ENCODE peak calls at places on chromosomes 7 and 10, in nine cellular contexts. One of them, this sample, is unnamed.

GRCh38 chr7:117034851-117035462 is 81.7 kb downstream of the ST7 start:
- DNase-seq in activated CD8-positive, alpha-beta memory T cell treated with anti-CD3 and anti-CD28 coated beads, Interleukin-2, amount 50 U/mL, for 4 hours: no peak
- DNase-seq in hippocampal formation: no peak
- DNase-seq in nephron progenitor cell: no peak
- DNase-seq in NCI-H1092: no peak
- DNase-seq in prostate gland: peak; percentile 12
- DNase-seq in stimulated activated naive CD8-positive, alpha-beta T cell treated with anti-CD3 and anti-CD28 coated beads, Interleukin-15, Interleukin-2, amounts not matched to agents 100 U/mL and 50 U/mL, for 24 hours: no peak
- DNase-seq in A549: no peak
- DNase-seq in hypothalamus: no peak
- DNase-seq in this sample: no peak

GRCh38 chr7:132491546-132491945 is 84.7 kb downstream of the PLXNA4 start:
- DNase-seq in A549: no peak
- DNase-seq in hypothalamus: no peak
- DNase-seq in NCI-H1092: no peak
- DNase-seq in nephron progenitor cell: no peak
- DNase-seq in stimulated activated naive CD8-positive, alpha-beta T cell treated with anti-CD3 and anti-CD28 coated beads, Interleukin-15, Interleukin-2, amounts not matched to agents 100 U/mL and 50 U/mL, for 24 hours: no peak
- DNase-seq in prostate gland: no peak
- DNase-seq in activated CD8-positive, alpha-beta memory T cell treated with anti-CD3 and anti-CD28 coated beads, Interleukin-2, amount 50 U/mL, for 4 hours: no peak
- DNase-seq in hippocampal formation: no peak
- DNase-seq in this sample: no peak

GRCh38 chr10:17802966-17803365 is 6.2 kb upstream of the MRC1 start:
- DNase-seq in hippocampal formation: no peak
- DNase-seq in hypothalamus: no peak
- DNase-seq in NCI-H1092: no peak
- DNase-seq in prostate gland: no peak
- DNase-seq in stimulated activated naive CD8-positive, alpha-beta T cell treated with anti-CD3 and anti-CD28 coated beads, Interleukin-15, Interleukin-2, amounts not matched to agents 100 U/mL and 50 U/mL, for 24 hours: no peak
- DNase-seq in activated CD8-positive, alpha-beta memory T cell treated with anti-CD3 and anti-CD28 coated beads, Interleukin-2, amount 50 U/mL, for 4 hours: no peak
- DNase-seq in A549: no peak
- DNase-seq in nephron progenitor cell: no peak
- DNase-seq in this sample: no peak

GRCh38 chr7:159013181-159013690 is 131.4 kb downstream of the VIPR2 start:
- DNase-seq in A549: no peak
- DNase-seq in hypothalamus: no peak
- DNase-seq in prostate gland: no peak
- DNase-seq in nephron progenitor cell: no peak
- DNase-seq in stimulated activated naive CD8-positive, alpha-beta T cell treated with anti-CD3 and anti-CD28 coated beads, Interleukin-15, Interleukin-2, amounts not matched to agents 100 U/mL and 50 U/mL, for 24 hours: no peak
- DNase-seq in activated CD8-positive, alpha-beta memory T cell treated with anti-CD3 and anti-CD28 coated beads, Interleukin-2, amount 50 U/mL, for 4 hours: no peak
- DNase-seq in NCI-H1092: no peak
- DNase-seq in hippocampal formation: no peak
- DNase-seq in this sample: no peak

GRCh38 chr7:105623906-105624305 is 42.6 kb upstream of the EFCAB10 start:
- DNase-seq in prostate gland: no peak
- DNase-seq in hippocampal formation: no peak
- DNase-seq in hypothalamus: no peak
- DNase-seq in stimulated activated naive CD8-positive, alpha-beta T cell treated with anti-CD3 and anti-CD28 coated beads, Interleukin-15, Interleukin-2, amounts not matched to agents 100 U/mL and 50 U/mL, for 24 hours: no peak
- DNase-seq in NCI-H1092: no peak
- DNase-seq in activated CD8-positive, alpha-beta memory T cell treated with anti-CD3 and anti-CD28 coated beads, Interleukin-2, amount 50 U/mL, for 4 hours: no peak
- DNase-seq in nephron progenitor cell: no peak
- DNase-seq in A549: no peak
- DNase-seq in this sample: no peak

GRCh38 chr7:6252310-6252709 is 20.1 kb downstream of the CYTH3 start:
- DNase-seq in hippocampal formation: no peak
- DNase-seq in hypothalamus: no peak
- DNase-seq in NCI-H1092: no peak
- DNase-seq in prostate gland: no peak
- DNase-seq in activated CD8-positive, alpha-beta memory T cell treated with anti-CD3 and anti-CD28 coated beads, Interleukin-2, amount 50 U/mL, for 4 hours: no peak
- DNase-seq in nephron progenitor cell: no peak
- DNase-seq in A549: no peak
- DNase-seq in stimulated activated naive CD8-positive, alpha-beta T cell treated with anti-CD3 and anti-CD28 coated beads, Interleukin-15, Interleukin-2, amounts not matched to agents 100 U/mL and 50 U/mL, for 24 hours: no peak
- DNase-seq in this sample: no peak

GRCh38 chr10:10589540-10589939 is 428.1 kb upstream of the CELF2 start:
- DNase-seq in prostate gland: no peak
- DNase-seq in A549: no peak
- DNase-seq in NCI-H1092: no peak
- DNase-seq in hippocampal formation: no peak
- DNase-seq in nephron progenitor cell: no peak
- DNase-seq in hypothalamus: no peak
- DNase-seq in activated CD8-positive, alpha-beta memory T cell treated with anti-CD3 and anti-CD28 coated beads, Interleukin-2, amount 50 U/mL, for 4 hours: no peak
- DNase-seq in stimulated activated naive CD8-positive, alpha-beta T cell treated with anti-CD3 and anti-CD28 coated beads, Interleukin-15, Interleukin-2, amounts not matched to agents 100 U/mL and 50 U/mL, for 24 hours: peak; percentile 6
- DNase-seq in this sample: no peak

GRCh38 chr10:84537447-84537931 is 209.1 kb downstream of the CCSER2 start:
- DNase-seq in hippocampal formation: peak; percentile 20
- DNase-seq in activated CD8-positive, alpha-beta memory T cell treated with anti-CD3 and anti-CD28 coated beads, Interleukin-2, amount 50 U/mL, for 4 hours: peak; percentile 25
- DNase-seq in stimulated activated naive CD8-positive, alpha-beta T cell treated with anti-CD3 and anti-CD28 coated beads, Interleukin-15, Interleukin-2, amounts not matched to agents 100 U/mL and 50 U/mL, for 24 hours: peak; percentile 27
- DNase-seq in hypothalamus: peak; percentile 30
- DNase-seq in NCI-H1092: peak; percentile 53
- DNase-seq in nephron progenitor cell: peak; percentile 58
- DNase-seq in A549: peak; percentile 67
- DNase-seq in prostate gland: peak; percentile 54
- DNase-seq in this sample: peak; percentile 60

GRCh38 chr10:29317027-29317420 is 28.2 kb downstream of the LYZL1 start:
- DNase-seq in hypothalamus: no peak
- DNase-seq in hippocampal formation: no peak
- DNase-seq in A549: no peak
- DNase-seq in nephron progenitor cell: no peak
- DNase-seq in activated CD8-positive, alpha-beta memory T cell treated with anti-CD3 and anti-CD28 coated beads, Interleukin-2, amount 50 U/mL, for 4 hours: no peak
- DNase-seq in NCI-H1092: no peak
- DNase-seq in stimulated activated naive CD8-positive, alpha-beta T cell treated with anti-CD3 and anti-CD28 coated beads, Interleukin-15, Interleukin-2, amounts not matched to agents 100 U/mL and 50 U/mL, for 24 hours: no peak
- DNase-seq in prostate gland: no peak
- DNase-seq in this sample: no peak

GRCh38 chr10:132532784-132533560 is 4.6 kb upstream of the INPP5A start:
- DNase-seq in stimulated activated naive CD8-positive, alpha-beta T cell treated with anti-CD3 and anti-CD28 coated beads, Interleukin-15, Interleukin-2, amounts not matched to agents 100 U/mL and 50 U/mL, for 24 hours: no peak
- DNase-seq in prostate gland: no peak
- DNase-seq in NCI-H1092: no peak
- DNase-seq in hypothalamus: no peak
- DNase-seq in activated CD8-positive, alpha-beta memory T cell treated with anti-CD3 and anti-CD28 coated beads, Interleukin-2, amount 50 U/mL, for 4 hours: no peak
- DNase-seq in nephron progenitor cell: peak; percentile 1
- DNase-seq in A549: no peak
- DNase-seq in hippocampal formation: no peak
- DNase-seq in this sample: no peak

GRCh38 chr10:120749032-120749431 is 102.1 kb upstream of the WDR11 start:
- DNase-seq in prostate gland: no peak
- DNase-seq in activated CD8-positive, alpha-beta memory T cell treated with anti-CD3 and anti-CD28 coated beads, Interleukin-2, amount 50 U/mL, for 4 hours: no peak
- DNase-seq in hypothalamus: no peak
- DNase-seq in hippocampal formation: no peak
- DNase-seq in stimulated activated naive CD8-positive, alpha-beta T cell treated with anti-CD3 and anti-CD28 coated beads, Interleukin-15, Interleukin-2, amounts not matched to agents 100 U/mL and 50 U/mL, for 24 hours: no peak
- DNase-seq in NCI-H1092: no peak
- DNase-seq in A549: no peak
- DNase-seq in nephron progenitor cell: no peak
- DNase-seq in this sample: no peak

GRCh38 chr7:94556028-94556427 is 46.4 kb downstream of the CASD1 start:
- DNase-seq in hypothalamus: no peak
- DNase-seq in A549: no peak
- DNase-seq in activated CD8-positive, alpha-beta memory T cell treated with anti-CD3 and anti-CD28 coated beads, Interleukin-2, amount 50 U/mL, for 4 hours: no peak
- DNase-seq in hippocampal formation: no peak
- DNase-seq in prostate gland: no peak
- DNase-seq in stimulated activated naive CD8-positive, alpha-beta T cell treated with anti-CD3 and anti-CD28 coated beads, Interleukin-15, Interleukin-2, amounts not matched to agents 100 U/mL and 50 U/mL, for 24 hours: no peak
- DNase-seq in NCI-H1092: no peak
- DNase-seq in nephron progenitor cell: no peak
- DNase-seq in this sample: no peak

This sample was measured in frontal cortex.